ENCODE peak calls at places on chromosomes 11 and 22, in seven cellular contexts. Q is adrenal gland, Y is heart left ventricle, O is endothelial cell of umbilical vein, B is Peyer's patch, Z is pancreas, V is neural progenitor cell. I is an unnamed sample.

GRCh38 chr11:35235944-35236666 is 97.1 kb downstream of the CD44 start:
- DNase-seq in Y (no peak), B (peak; percentile 24), Z (peak; percentile 93), O (no peak), Q (no peak), V (no peak), I (no peak)

GRCh38 chr11:68543594-68543993 is 83.0 kb downstream of the PPP6R3 start:
- DNase-seq in O (no peak), Q (no peak), V (no peak), B (no peak), Z (no peak), Y (no peak), I (peak; percentile 47)

GRCh38 chr11:93123351-93123898 is 74.4 kb downstream of the SLC36A4 start:
- DNase-seq in O (peak; percentile 46), Z (peak; percentile 76), B (no peak), Q (no peak), Y (peak; percentile 47), V (no peak), I (peak; percentile 76)

GRCh38 chr22:50460942-50461341 is 13.9 kb downstream of the SBF1 start:
- DNase-seq in Q (no peak), O (no peak), Y (no peak), Z (no peak), B (no peak), V (no peak), I (no peak)

GRCh38 chr11:46347637-46348311 is 511 bp downstream of the DGKZ start:
- DNase-seq in V (no peak), O (no peak), Y (no peak), B (no peak), Z (no peak), Q (no peak), I (no peak)

GRCh38 chr11:103988595-103988969 is 47.9 kb upstream of the DDI1 start:
- DNase-seq in V (no peak), B (no peak), Z (no peak), O (no peak), Q (no peak), Y (no peak), I (peak; percentile 69)

GRCh38 chr22:20551805-20552449 is 44.5 kb downstream of the MED15 start:
- DNase-seq in Z (peak; percentile 79), O (peak; percentile 48), Q (no peak), B (peak; percentile 44), V (no peak), Y (peak; percentile 40), I (no peak)

GRCh38 chr11:57476223-57476882 is 16.0 kb downstream of the RTN4RL2 start:
- DNase-seq in Q (no peak), Z (peak; percentile 61), V (peak; percentile 59), Y (peak; percentile 48), O (no peak), B (no peak), I (no peak)

GRCh38 chr11:2796508-2797180 is 88.9 kb downstream of the CDKN1C start:
- DNase-seq in Y (peak; percentile 4), Z (peak; percentile 1), B (no peak), Q (peak; percentile 15), O (no peak), V (no peak), I (no peak)

GRCh38 chr22:43272301-43272700 is 70.9 kb downstream of the SCUBE1 start:
- DNase-seq in B (no peak), O (no peak), Y (no peak), Z (no peak), Q (peak; percentile 38), V (no peak), I (peak; percentile 40)

GRCh38 chr11:12163181-12163841 is 52.9 kb downstream of the MICAL2 start:
- DNase-seq in V (no peak), B (no peak), Q (no peak), Y (peak; percentile 67), O (peak; percentile 17), Z (no peak), I (peak; percentile 74)

GRCh38 chr22:35688913-35689675 is 28.6 kb upstream of the APOL5 start:
- DNase-seq in Z (no peak), V (no peak), Y (no peak), B (no peak), O (no peak), Q (no peak), I (no peak)

GRCh38 chr11:112388496-112388895 is 127.8 kb upstream of the PLET1 start:
- DNase-seq in Y (no peak), Q (no peak), Z (no peak), V (no peak), O (no peak), B (no peak), I (no peak)

GRCh38 chr22:45007247-45007945 is 2.4 kb downstream of the PHF21B start:
- DNase-seq in Z (peak; percentile 14), V (peak; percentile 96), O (no peak), Q (peak; percentile 53), Y (peak; percentile 38), B (no peak), I (peak; percentile 31)

GRCh38 chr11:43934359-43935130 is 7.9 kb upstream of the C11orf96 start:
- DNase-seq in Q (no peak), B (no peak), V (no peak), O (no peak), Y (no peak), Z (no peak), I (no peak)

GRCh38 chr11:13669544-13670488 is 1.3 kb downstream of the FAR1 start:
- DNase-seq in Q (no peak), V (no peak), O (no peak), Y (no peak), Z (no peak), B (no peak), I (peak; percentile 39)

GRCh38 chr11:77654770-77655434 is 17.3 kb upstream of the CLNS1A start:
- DNase-seq in Q (no peak), V (no peak), Z (no peak), O (no peak), Y (no peak), B (no peak), I (peak; percentile 47)

GRCh38 chr22:27146871-27147591 is 489.6 kb downstream of the MIAT start:
- DNase-seq in V (no peak), O (no peak), Q (no peak), B (no peak), Y (no peak), Z (no peak), I (peak; percentile 32)

GRCh38 chr11:125874556-125875124 is 12.8 kb upstream of the HYLS1 start:
- DNase-seq in V (peak; percentile 89), Y (peak; percentile 53), Z (peak; percentile 36), B (peak; percentile 28), O (peak; percentile 66), Q (peak; percentile 65), I (peak; percentile 70)

GRCh38 chr11:95443386-95443785 is 212.4 kb upstream of the SESN3 start:
- DNase-seq in V (no peak), Q (no peak), Z (no peak), Y (no peak), B (peak; percentile 57), O (no peak), I (no peak)

GRCh38 chr11:8913961-8914660 is 3.1 kb downstream of the AKIP1 start:
- DNase-seq in O (peak; percentile 57), Q (peak; percentile 45), Z (no peak), V (peak; percentile 64), Y (peak; percentile 22), B (peak; percentile 32), I (peak; percentile 74)

DNA sequence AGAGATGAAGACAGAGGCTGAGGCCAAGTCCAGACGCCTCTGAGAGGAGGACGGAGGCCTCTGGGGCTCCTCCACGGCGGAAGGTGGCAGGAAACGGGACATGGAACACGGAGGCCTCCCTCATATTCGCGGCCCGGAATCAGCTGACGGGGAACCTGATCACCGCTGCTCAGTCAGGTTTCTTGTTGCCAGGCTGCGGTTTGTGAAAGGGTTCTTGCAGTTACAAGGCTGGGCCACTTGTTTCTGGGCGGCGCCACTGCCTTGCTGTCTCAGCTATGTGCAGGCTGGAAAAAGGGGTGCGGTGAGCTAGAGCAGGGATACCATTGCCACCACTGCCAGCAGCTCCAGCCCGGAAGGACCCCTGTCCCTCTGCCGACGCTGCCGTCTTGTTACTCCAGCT is 10.0 kb upstream of the MMP1 start:
- DNase-seq in Z (no peak), Y (no peak), V (peak; percentile 77), Q (peak; percentile 40), B (no peak), O (peak; percentile 28), I (no peak)
- TF ChIP-seq CTCF in Z (no peak), Y (no peak), V (peak; percentile 60), Q (peak; percentile 11), B (no peak), O (peak; percentile 57), I (peak; percentile 43)

GRCh38 chr22:23055448-23056179 is 14.7 kb upstream of the GNAZ start:
- DNase-seq in O (no peak), V (no peak), B (no peak), Z (no peak), Y (no peak), Q (no peak), I (no peak)

GRCh38 chr22:23054531-23055257 is 15.6 kb upstream of the GNAZ start:
- DNase-seq in V (no peak), Z (no peak), B (peak; percentile 17), O (no peak), Y (no peak), Q (no peak), I (no peak)

GRCh38 chr22:23058063-23058462 is 12.3 kb upstream of the GNAZ start:
- DNase-seq in O (no peak), V (no peak), Z (no peak), Q (no peak), Y (no peak), B (peak; percentile 13), I (no peak)

GRCh38 chr22:23058481-23059336 is 11.6 kb upstream of the GNAZ start:
- DNase-seq in Z (no peak), Y (no peak), B (peak; percentile 10), V (no peak), O (no peak), Q (no peak), I (no peak)

DNA sequence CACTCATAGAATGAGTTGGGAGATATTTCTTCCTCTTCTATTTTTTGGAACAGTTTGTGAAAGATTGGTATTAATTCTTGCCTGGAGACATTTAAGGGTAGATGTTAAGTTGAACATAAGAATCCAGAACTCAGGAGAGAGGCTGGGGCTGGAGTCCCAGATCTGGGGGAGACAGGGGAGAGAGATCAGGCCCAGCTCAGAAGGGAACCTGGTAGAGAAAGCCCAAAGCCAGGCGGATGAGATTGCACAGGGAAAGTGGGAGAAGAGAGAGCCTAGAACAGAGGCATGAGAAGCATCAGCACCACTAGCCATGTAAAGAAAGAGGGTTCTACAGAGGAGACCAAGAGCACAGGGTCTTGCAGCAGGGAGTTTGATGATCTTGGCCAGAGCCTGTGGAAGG is 13.0 kb upstream of the GNAZ start:
- DNase-seq in V (no peak), O (no peak), Q (no peak), B (no peak), Y (no peak), Z (no peak), I (no peak)
- H3K4me3 ChIP-seq in V (no peak overlapping the region), O (no peak overlapping the region), Q (no peak overlapping the region), B (no peak overlapping the region), Y (no peak overlapping the region), Z (no peak overlapping the region), I (no peak overlapping the region)

DNA sequence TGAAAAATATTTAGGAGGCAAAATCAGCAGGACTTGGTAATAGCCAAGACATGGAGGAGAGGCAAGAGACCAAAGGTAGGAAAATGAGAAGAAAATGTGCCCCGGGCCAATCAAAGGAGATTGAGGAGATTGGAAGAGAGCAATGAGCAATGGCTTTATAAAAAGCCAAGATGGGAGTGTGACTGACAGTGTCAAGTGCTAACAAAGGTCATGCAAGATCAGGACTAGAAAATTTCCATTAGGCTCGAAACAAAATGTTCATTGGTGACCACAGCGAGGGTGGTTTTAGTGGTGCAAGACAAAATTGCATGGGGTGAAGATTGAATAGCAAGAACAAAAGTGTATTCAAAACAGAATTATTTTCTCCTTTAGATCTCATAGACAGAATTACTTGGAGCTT is 45.2 kb upstream of the TBCEL start:
- DNase-seq in Q (no peak), B (no peak), V (no peak), O (no peak), Y (no peak), Z (no peak), I (no peak)
- TF ChIP-seq CTCF in Q (no peak), B (no peak), V (no peak), O (no peak), Y (no peak), Z (no peak), I (no peak)

GRCh38 chr11:34036456-34036855 is 15.1 kb upstream of the CAPRIN1 start:
- DNase-seq in Q (no peak), Z (no peak), O (no peak), Y (no peak), B (no peak), V (no peak), I (no peak)
- H3K4me3 ChIP-seq in Q (no peak overlapping the region), Z (no peak overlapping the region), O (no peak overlapping the region), Y (no peak overlapping the region), B (no peak overlapping the region), V (no peak overlapping the region), I (no peak overlapping the region)